ENCODE peak calls at places on chromosomes 5 and 9, in four cellular contexts. H is MM.1S, P is colonic mucosa, B is tibial nerve. M is an unnamed sample.

GRCh38 chr5:79956173-79956670 is 34.8 kb downstream of the MTX3 start:
- DNase-seq in H (no peak), P (no peak), B (no peak), M (no peak)

GRCh38 chr9:136750526-136750925 is 2.2 kb upstream of the LCN6 start:
- DNase-seq in H (no peak), P (no peak), B (no peak), M (no peak)

GRCh38 chr9:129111762-129112151 is 542 bp downstream of the PTPA start:
- DNase-seq in H (peak; percentile 35), P (peak; percentile 54), B (peak; percentile 8), M (no peak)

GRCh38 chr9:135501261-135502167 is 1.0 kb downstream of the MRPS2 start:
- DNase-seq in H (no peak), P (peak; percentile 63), B (no peak), M (no peak)

GRCh38 chr5:95734916-95735315 is 3.8 kb downstream of the RHOBTB3 start:
- DNase-seq in H (no peak), P (no peak), B (no peak), M (no peak)

GRCh38 chr9:87184956-87185642 is 237.8 kb upstream of the GAS1 start:
- DNase-seq in H (no peak), P (no peak), B (no peak), M (no peak)

GRCh38 chr9:75930766-75931311 is 40.4 kb downstream of the PCSK5 start:
- DNase-seq in H (no peak), P (no peak), B (no peak), M (no peak)

GRCh38 chr9:77952641-77953341 is 78.8 kb downstream of the GNAQ start:
- DNase-seq in H (no peak), P (no peak), B (no peak), M (no peak)

GRCh38 chr9:36818242-36818938 is 215.7 kb downstream of the PAX5 start:
- DNase-seq in H (no peak), P (no peak), B (no peak), M (no peak)

GRCh38 chr9:124267271-124267807 is 9.6 kb downstream of the NEK6 start:
- DNase-seq in H (no peak), P (peak; percentile 82), B (no peak), M (no peak)

GRCh38 chr5:172502969-172503368 is 48.6 kb upstream of the SH3PXD2B start:
- DNase-seq in H (no peak), P (peak; percentile 18), B (peak; percentile 4), M (no peak)

GRCh38 chr5:140245354-140245753 is 57.5 kb downstream of the PFDN1 start:
- DNase-seq in H (no peak), P (no peak), B (no peak), M (no peak)

GRCh38 chr9:99556998-99557397 is 264.7 kb upstream of the NR4A3 start:
- DNase-seq in H (no peak), P (no peak), B (no peak), M (no peak)

GRCh38 chr5:136699661-136700060 is 334.3 kb upstream of the TRPC7 start:
- DNase-seq in H (no peak), P (no peak), B (no peak), M (no peak)

GRCh38 chr9:129052592-129052991 is 16.2 kb downstream of the MIGA2 start:
- DNase-seq in H (no peak), P (peak; percentile 97), B (no peak), M (no peak)

GRCh38 chr5:126499742-126500396 is 76.7 kb downstream of the GRAMD2B start:
- DNase-seq in H (peak; percentile 61), P (peak; percentile 26), B (no peak), M (no peak)

GRCh38 chr5:157180374-157181264 is at the start of gene ITK:
- DNase-seq in H (no peak), P (no peak), B (no peak), M (no peak)

GRCh38 chr5:172643392-172643871 is 2.4 kb downstream of the NEURL1B start:
- DNase-seq in H (no peak), P (no peak), B (no peak), M (no peak)

GRCh38 chr5:127216143-127216542 is 74.5 kb upstream of the MEGF10 start:
- DNase-seq in H (no peak), P (no peak), B (no peak), M (no peak)

GRCh38 chr5:91562922-91563321 is 179.8 kb upstream of the ARRDC3 start:
- DNase-seq in H (no peak), P (no peak), B (no peak), M (no peak)
- H3K9me3 ChIP-seq in H (no peaks in the 10 kb centered on the region), P (peaks cover 5% of the 10 kb centered on the region), B (no peaks in the 10 kb centered on the region), M (no peaks in the 10 kb centered on the region)

GRCh38 chr9:118618744-118619299 is 750.4 kb downstream of the BRINP1 start:
- DNase-seq in H (no peak), P (no peak), B (no peak), M (no peak)

GRCh38 chr9:118614011-118614410 is 755.2 kb downstream of the BRINP1 start:
- DNase-seq in H (no peak), P (no peak), B (no peak), M (no peak)

GRCh38 chr9:118612201-118612600 is 757.0 kb downstream of the BRINP1 start:
- DNase-seq in H (no peak), P (no peak), B (no peak), M (no peak)

GRCh38 chr9:118618091-118618490 is 751.1 kb downstream of the BRINP1 start:
- DNase-seq in H (no peak), P (no peak), B (no peak), M (no peak)
- H3K9me3 ChIP-seq in H (no peaks in the 10 kb centered on the region), P (no peaks in the 10 kb centered on the region), B (no peaks in the 10 kb centered on the region), M (no peaks in the 10 kb centered on the region)

GRCh38 chr5:141326088-141326854 is 4.0 kb upstream of the PCDHGA1 start:
- DNase-seq in H (no peak), P (peak; percentile 64), B (peak; percentile 23), M (peak; percentile 18)

GRCh38 chr5:141328231-141328630 is 2.1 kb upstream of the PCDHGA1 start:
- DNase-seq in H (no peak), P (no peak), B (no peak), M (no peak)

DNA sequence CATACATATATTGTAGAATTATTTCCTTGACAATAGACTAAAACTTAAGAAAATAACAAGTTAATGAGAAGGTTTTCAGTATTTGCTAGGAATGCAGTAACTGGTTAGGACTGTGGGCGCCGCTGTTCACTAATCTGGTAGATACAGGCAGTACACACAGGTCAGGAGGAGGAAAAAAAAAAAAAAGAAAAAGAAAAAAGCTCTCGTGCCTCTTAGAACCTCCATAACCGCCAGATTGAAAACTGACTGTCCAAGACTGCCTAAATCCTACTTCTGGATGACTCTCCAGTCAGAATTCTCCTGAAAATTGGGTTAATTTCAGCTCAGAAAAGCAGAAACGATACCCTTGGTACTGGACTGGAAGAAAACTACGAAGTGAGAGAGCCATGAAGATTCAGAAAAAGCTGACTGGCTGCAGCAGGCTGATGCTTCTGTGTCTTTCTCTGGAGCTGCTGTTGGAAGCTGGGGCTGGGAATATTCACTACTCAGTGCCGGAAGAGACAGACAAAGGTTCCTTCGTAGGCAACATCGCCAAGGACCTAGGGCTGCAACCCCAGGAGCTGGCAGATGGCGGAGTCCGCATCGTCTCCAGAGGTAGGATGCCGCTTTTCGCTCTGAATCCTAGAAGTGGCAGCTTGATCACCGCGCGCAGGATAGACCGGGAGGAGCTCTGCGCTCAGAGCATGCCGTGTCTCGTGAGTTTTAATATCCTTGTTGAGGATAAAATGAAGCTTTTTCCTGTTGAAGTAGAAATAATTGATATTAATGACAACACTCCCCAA is at the start of gene PCDHGA1:
- DNase-seq in H (peak; percentile 70), P (no peak), B (no peak), M (no peak)
- H3K9me3 ChIP-seq in H (no peaks in the 10 kb centered on the region), P (no peaks in the 10 kb centered on the region), B (peaks cover 3% of the 10 kb centered on the region), M (peaks cover 18% of the 10 kb centered on the region)

DNA sequence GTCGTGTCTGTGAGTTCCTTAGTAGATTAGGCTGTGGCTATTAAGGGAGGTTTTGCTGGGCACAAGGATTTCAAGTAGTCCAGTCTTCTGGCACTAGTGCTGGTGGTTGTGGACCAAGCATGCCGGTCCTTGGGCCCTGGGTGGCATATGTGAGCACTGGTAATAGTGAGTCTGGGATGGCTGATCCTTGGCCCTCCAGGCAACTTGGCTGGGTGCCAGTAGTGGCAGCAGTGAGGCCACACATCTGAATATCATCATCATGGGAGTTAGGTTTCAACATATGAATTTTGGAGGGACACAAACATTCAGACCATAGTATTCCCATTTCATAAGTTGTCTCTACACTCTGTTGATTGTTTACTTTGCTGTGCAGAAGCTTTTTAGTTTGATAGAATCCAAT is 25.3 kb upstream of the APBA1 start:
- DNase-seq in H (no peak), P (no peak), B (no peak), M (no peak)
- H3K9me3 ChIP-seq in H (no peaks in the 10 kb centered on the region), P (no peaks in the 10 kb centered on the region), B (no peaks in the 10 kb centered on the region), M (peaks cover 2% of the 10 kb centered on the region)

DNA sequence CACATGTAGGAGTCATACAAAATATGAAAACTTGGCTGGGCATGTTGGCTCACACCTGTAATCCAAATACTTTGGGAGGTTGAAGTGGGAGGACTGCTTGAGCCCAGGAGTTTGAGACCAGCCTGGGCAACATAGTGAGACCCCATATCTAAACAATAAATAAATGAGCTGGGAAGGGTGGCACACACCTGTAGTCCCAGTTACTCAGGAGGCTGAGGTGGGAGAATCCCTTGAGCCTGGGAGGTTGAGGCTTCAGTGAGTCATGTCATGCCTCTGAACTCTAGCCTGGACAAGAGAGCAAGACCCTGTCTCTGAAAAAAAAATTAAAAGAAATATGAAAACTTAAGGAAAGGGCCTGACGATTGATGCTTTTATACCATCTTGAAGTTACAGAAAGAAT is 112.4 kb upstream of the RAI14 start:
- DNase-seq in H (no peak), P (no peak), B (no peak), M (no peak)
- H3K9me3 ChIP-seq in H (no peaks in the 10 kb centered on the region), P (no peaks in the 10 kb centered on the region), B (no peaks in the 10 kb centered on the region), M (no peaks in the 10 kb centered on the region)

DNA sequence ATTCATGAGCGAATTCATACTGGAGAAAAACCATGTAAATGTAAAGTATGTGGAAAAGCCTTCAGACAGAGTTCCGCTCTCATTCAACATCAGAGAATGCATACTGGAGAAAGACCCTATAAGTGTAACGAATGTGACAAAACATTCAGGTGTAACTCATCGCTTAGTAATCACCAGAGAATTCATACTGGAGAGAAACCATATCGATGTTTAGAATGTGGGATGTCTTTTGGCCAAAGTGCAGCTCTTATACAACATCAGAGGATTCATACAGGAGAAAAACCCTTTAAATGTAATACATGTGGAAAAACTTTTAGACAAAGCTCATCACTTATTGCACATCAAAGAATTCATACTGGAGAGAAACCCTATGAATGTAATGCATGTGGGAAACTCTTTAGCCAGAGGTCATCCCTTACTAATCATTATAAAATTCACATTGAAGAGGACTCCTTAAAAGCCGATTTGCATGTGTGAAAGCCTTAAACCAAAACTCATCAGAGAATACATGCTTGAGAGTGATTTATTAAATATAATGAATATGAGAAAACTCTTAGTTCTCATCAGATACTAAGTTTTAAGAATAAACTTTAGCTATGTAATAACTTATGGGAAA is 11.8 kb upstream of the ZFP2 start:
- DNase-seq in H (no peak), P (no peak), B (no peak), M (no peak)
- H3K9me3 ChIP-seq in H (no peaks in the 10 kb centered on the region), P (no peaks in the 10 kb centered on the region), B (peaks cover 25% of the 10 kb centered on the region), M (peaks cover 23% of the 10 kb centered on the region)

DNA sequence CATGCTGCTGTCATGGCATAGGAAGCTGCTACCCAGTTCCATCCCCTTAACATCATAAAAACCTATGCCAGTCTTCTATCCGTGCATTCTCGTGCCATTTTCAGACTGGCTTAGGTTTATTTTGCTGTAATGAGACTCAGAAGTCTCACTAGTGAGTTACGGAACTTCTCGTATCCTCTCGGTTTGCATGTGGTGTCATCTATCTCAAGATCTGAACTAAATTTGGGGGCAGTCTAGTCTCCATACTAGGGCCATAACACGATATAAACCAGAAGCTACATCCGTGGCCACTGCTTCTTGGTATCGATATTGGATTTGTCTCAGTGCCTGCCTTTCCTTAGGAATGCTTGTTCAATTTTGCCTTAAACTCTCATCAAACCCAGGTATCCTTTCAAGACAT is 771.2 kb upstream of the CDH10 start:
- DNase-seq in H (no peak), P (no peak), B (no peak), M (no peak)
- H3K9me3 ChIP-seq in H (no peaks in the 10 kb centered on the region), P (no peaks in the 10 kb centered on the region), B (no peaks in the 10 kb centered on the region), M (no peaks in the 10 kb centered on the region)

GRCh38 chr5:141427783-141428426 is 2.4 kb upstream of the PCDHGA12 start:
- DNase-seq in H (no peak), P (no peak), B (no peak), M (no peak)
- H3K9me3 ChIP-seq in H (no peaks in the 10 kb centered on the region), P (peaks cover 12% of the 10 kb centered on the region), B (peaks cover 26% of the 10 kb centered on the region), M (peaks cover 8% of the 10 kb centered on the region)

M was measured in T-helper 17 cell.